ENCODE peak calls at places on chromosomes 2 and 18, in nine cellular contexts. B is CD4-positive, CD25-positive, alpha-beta regulatory T cell; I is ACHN; Y is NT2/D1; N is RCC 7860; L is glutamatergic neuron; C is RWPE1; E is NCI-H774; W is cerebellum. D is an unnamed sample.

GRCh38 chr2:138180691-138181386 is 216.6 kb downstream of the HNMT start:
- DNase-seq in C (no peak), W (no peak), I (peak; percentile 7), B (no peak), Y (no peak), L (no peak), E (no peak), N (no peak), D (no peak)

GRCh38 chr2:176518823-176519222 is 249.6 kb downstream of the MTX2 start:
- DNase-seq in C (no peak), L (no peak), E (no peak), N (no peak), Y (peak; percentile 25), I (no peak), B (no peak), W (no peak), D (no peak)

GRCh38 chr2:233351423-233351822 is 2.9 kb upstream of the DGKD start:
- DNase-seq in E (no peak), B (no peak), N (peak; percentile 81), I (peak; percentile 8), W (no peak), L (no peak), Y (no peak), C (peak; percentile 17), D (no peak)

GRCh38 chr2:46296840-46297545 is at the start of gene EPAS1:
- DNase-seq in I (peak; percentile 88), N (peak; percentile 64), W (peak; percentile 79), C (peak; percentile 93), L (peak; percentile 84), E (peak; percentile 84), Y (no peak), B (peak; percentile 78), D (peak; percentile 82)

GRCh38 chr2:95264626-95265025 is 9.6 kb upstream of the PROM2 start:
- DNase-seq in I (no peak), E (no peak), C (no peak), N (no peak), L (no peak), B (no peak), Y (no peak), W (peak; percentile 16), D (peak; percentile 67)

GRCh38 chr2:207881902-207882301 is 112.2 kb upstream of the FZD5 start:
- DNase-seq in C (no peak), E (no peak), N (no peak), I (no peak), L (no peak), W (no peak), B (no peak), Y (no peak), D (no peak)

GRCh38 chr18:49723648-49724180 is 89.6 kb downstream of the ACAA2 start:
- DNase-seq in I (no peak), C (no peak), W (no peak), B (no peak), E (no peak), Y (no peak), N (peak; percentile 85), L (no peak), D (no peak)

GRCh38 chr2:240502430-240503121 is 55.2 kb downstream of the ANKMY1 start:
- DNase-seq in E (no peak), C (no peak), Y (no peak), L (no peak), B (no peak), W (no peak), I (no peak), N (no peak), D (no peak)

GRCh38 chr18:24185805-24186204 is 46.9 kb downstream of the CABYR start:
- DNase-seq in L (no peak), E (no peak), W (no peak), N (no peak), B (no peak), I (no peak), Y (no peak), C (no peak), D (no peak)

GRCh38 chr18:45783097-45784075 is 42.1 kb upstream of the SIGLEC15 start:
- DNase-seq in E (no peak), B (no peak), W (no peak), I (peak; percentile 52), N (no peak), Y (peak; percentile 22), C (no peak), L (no peak), D (no peak)

GRCh38 chr18:52339891-52340371 is at the start of gene DCC:
- DNase-seq in E (peak; percentile 11), Y (peak; percentile 47), W (peak; percentile 26), C (peak; percentile 10), I (peak; percentile 18), L (peak; percentile 75), N (no peak), B (no peak), D (peak; percentile 76)

GRCh38 chr2:41750829-41751228 is 297.0 kb upstream of the PKDCC start:
- DNase-seq in I (no peak), L (no peak), E (no peak), Y (no peak), W (no peak), C (no peak), B (no peak), N (no peak), D (no peak)

GRCh38 chr2:232230557-232230956 is 148.0 kb upstream of the ALPP start:
- DNase-seq in B (no peak), C (no peak), W (no peak), I (peak; percentile 56), Y (no peak), E (no peak), N (no peak), L (peak; percentile 36), D (no peak)

GRCh38 chr2:199928626-199929025 is 17.5 kb downstream of the C2orf69 start:
- DNase-seq in I (no peak), Y (no peak), E (no peak), N (no peak), L (no peak), W (no peak), B (no peak), C (no peak), D (no peak)

GRCh38 chr2:29114841-29115609 is at the start of gene CLIP4:
- DNase-seq in W (peak; percentile 86), N (no peak), C (peak; percentile 31), B (peak; percentile 56), I (peak; percentile 53), Y (no peak), E (no peak), L (peak; percentile 53), D (peak; percentile 80)

GRCh38 chr18:9943311-9943710 is 29.5 kb downstream of the VAPA start:
- DNase-seq in C (no peak), L (no peak), N (no peak), W (no peak), Y (no peak), I (no peak), B (no peak), E (peak; percentile 62), D (peak; percentile 78)

GRCh38 chr2:42854207-42854818 is 61.9 kb upstream of the HAAO start:
- DNase-seq in B (no peak), Y (no peak), L (no peak), W (no peak), C (peak; percentile 53), E (no peak), I (no peak), N (no peak), D (no peak)

GRCh38 chr2:122660786-122661634 is 905.6 kb downstream of the TSN start:
- DNase-seq in Y (peak; percentile 52), C (no peak), L (no peak), I (no peak), W (no peak), B (no peak), N (no peak), E (peak; percentile 77), D (no peak)

GRCh38 chr2:113602869-113603466 is 24.1 kb upstream of the RABL2A start:
- DNase-seq in W (no peak), E (no peak), I (peak; percentile 0), B (no peak), Y (no peak), L (no peak), N (no peak), C (no peak), D (no peak)

GRCh38 chr2:140892429-140892828 is 1238.4 kb downstream of the LRP1B start:
- DNase-seq in I (no peak), C (peak; percentile 3), E (no peak), N (no peak), B (no peak), L (no peak), Y (no peak), W (no peak), D (no peak)

GRCh38 chr2:172965433-172965832 is 110.2 kb upstream of the MAP3K20 start:
- DNase-seq in W (no peak), L (peak; percentile 39), Y (no peak), N (no peak), E (no peak), B (no peak), C (no peak), I (no peak), D (no peak)

GRCh38 chr2:10924441-10924840 is 12.7 kb downstream of the KCNF1 start:
- DNase-seq in I (no peak), Y (no peak), W (no peak), L (no peak), N (no peak), C (no peak), B (no peak), E (no peak), D (no peak)

GRCh38 chr2:205776720-205777119 is 94.4 kb downstream of the NRP2 start:
- DNase-seq in C (no peak), I (no peak), E (peak; percentile 71), B (no peak), W (no peak), N (no peak), Y (no peak), L (no peak), D (no peak)

GRCh38 chr2:102063948-102064678 is 72.4 kb downstream of the IL1R2 start:
- DNase-seq in B (no peak), C (peak; percentile 88), N (peak; percentile 93), Y (peak; percentile 42), E (no peak), L (no peak), I (peak; percentile 92), W (peak; percentile 6), D (peak; percentile 31)

D was measured in globus pallidus.